ENCODE peak calls at places on chromosomes 11 and 22, in seven cellular contexts. Y is naive thymus-derived CD8-positive, alpha-beta T cell; I is fibroblast of the conjunctiva; P is fibroblast of villous mesenchyme; T is uterus; K is ureter; N is cardiac muscle cell. F is an unnamed sample.

GRCh38 chr11:116844722-116845121 is 7.3 kb upstream of the APOA1 start:
- DNase-seq in Y (no peak), I (no peak), P (no peak), T (no peak), K (no peak), N (no peak), F (no peak)

GRCh38 chr22:30423296-30423958 is 2.1 kb upstream of the MTFP1 start:
- DNase-seq in Y (no peak), I (no peak), P (no peak), T (no peak), K (no peak), N (peak), F (no peak)

GRCh38 chr22:20956258-20957117 is 10.6 kb upstream of the AIFM3 start:
- DNase-seq in Y (no peak), I (no peak), P (no peak), T (no peak), K (no peak), N (no peak), F (no peak)

GRCh38 chr11:43404836-43405479 is 46.2 kb downstream of the TTC17 start:
- DNase-seq in Y (no peak), I (no peak), P (no peak), T (no peak), K (no peak), N (no peak), F (no peak)

GRCh38 chr11:19441752-19442553 is 201.2 kb upstream of the E2F8 start:
- DNase-seq in Y (no peak), I (peak), P (peak), T (no peak), K (peak), N (peak), F (peak)

GRCh38 chr11:95547186-95547585 is 242.4 kb downstream of the FAM76B start:
- DNase-seq in Y (no peak), I (no peak), P (no peak), T (no peak), K (no peak), N (no peak), F (no peak)

GRCh38 chr11:102306817-102307814 is 10.2 kb upstream of the BIRC3 start:
- DNase-seq in Y (peak), I (no peak), P (no peak), T (no peak), K (no peak), N (no peak), F (no peak)

GRCh38 chr22:46077669-46078099 is 72.6 kb upstream of the PPARA start:
- DNase-seq in Y (no peak), I (no peak), P (peak), T (peak), K (no peak), N (no peak), F (no peak)

GRCh38 chr22:31230871-31231621 is 18.9 kb downstream of the LIMK2 start:
- DNase-seq in Y (peak), I (peak), P (peak), T (no peak), K (peak), N (peak), F (no peak)

GRCh38 chr11:72283947-72284346 is 40.0 kb upstream of the PHOX2A start:
- DNase-seq in Y (no peak), I (no peak), P (no peak), T (no peak), K (no peak), N (no peak), F (no peak)

GRCh38 chr11:108436594-108436993 is 30.7 kb downstream of the C11orf65 start:
- DNase-seq in Y (no peak), I (no peak), P (no peak), T (no peak), K (no peak), N (no peak), F (no peak)

GRCh38 chr11:114553642-114554041 is 6.0 kb downstream of the NXPE1 start:
- DNase-seq in Y (no peak), I (no peak), P (no peak), T (no peak), K (no peak), N (no peak), F (no peak)

GRCh38 chr22:45208993-45209838 is 31.5 kb downstream of the KIAA0930 start:
- DNase-seq in Y (peak), I (peak), P (peak), T (no peak), K (no peak), N (no peak), F (no peak)

GRCh38 chr11:119643212-119643877 is 85.7 kb downstream of the NECTIN1 start:
- DNase-seq in Y (no peak), I (no peak), P (no peak), T (no peak), K (no peak), N (no peak), F (no peak)

GRCh38 chr11:33920838-33921613 is 29.1 kb upstream of the LMO2 start:
- DNase-seq in Y (no peak), I (no peak), P (no peak), T (no peak), K (no peak), N (no peak), F (no peak)

GRCh38 chr22:36433318-36434231 is 45.8 kb upstream of the MYH9 start:
- DNase-seq in Y (no peak), I (no peak), P (no peak), T (no peak), K (no peak), N (no peak), F (no peak)